ENCODE peak calls at places on chromosome 7, in nine cellular contexts. One of them, this sample, is unnamed. For H3K27me3, the result is how much of the 10 kb centered on the place peaks cover.

GRCh38 chr7:33511735-33512134 is 382.4 kb downstream of the BBS9 start:
- DNase-seq in fibroblast of lung: peak
- DNase-seq in breast epithelium: no peak
- DNase-seq in psoas muscle: no peak
- DNase-seq in GM23338: no peak
- DNase-seq in mesendoderm: no peak
- DNase-seq in K562: no peak
- DNase-seq in cardiac muscle cell: no peak
- DNase-seq in tibial artery: no peak
- DNase-seq in this sample: no peak

GRCh38 chr7:21850531-21851285 is 95.0 kb downstream of the CDCA7L start:
- DNase-seq in fibroblast of lung: peak
- DNase-seq in breast epithelium: no peak
- DNase-seq in mesendoderm: peak
- DNase-seq in psoas muscle: no peak
- DNase-seq in GM23338: no peak
- DNase-seq in tibial artery: no peak
- DNase-seq in cardiac muscle cell: no peak
- DNase-seq in K562: no peak
- DNase-seq in this sample: no peak

GRCh38 chr7:84117304-84117703 is 77.3 kb downstream of the SEMA3A start:
- DNase-seq in GM23338: peak
- DNase-seq in mesendoderm: no peak
- DNase-seq in breast epithelium: no peak
- DNase-seq in K562: no peak
- DNase-seq in cardiac muscle cell: no peak
- DNase-seq in fibroblast of lung: no peak
- DNase-seq in psoas muscle: no peak
- DNase-seq in tibial artery: no peak
- DNase-seq in this sample: no peak

GRCh38 chr7:88661921-88662320 is 97.6 kb upstream of the ZNF804B start:
- DNase-seq in fibroblast of lung: no peak
- DNase-seq in cardiac muscle cell: no peak
- DNase-seq in tibial artery: no peak
- DNase-seq in breast epithelium: no peak
- DNase-seq in K562: no peak
- DNase-seq in GM23338: no peak
- DNase-seq in mesendoderm: no peak
- DNase-seq in psoas muscle: no peak
- DNase-seq in this sample: no peak

GRCh38 chr7:40978047-40978446 is 724.8 kb downstream of the INHBA start:
- DNase-seq in tibial artery: no peak
- DNase-seq in breast epithelium: no peak
- DNase-seq in cardiac muscle cell: peak
- DNase-seq in K562: no peak
- DNase-seq in fibroblast of lung: peak
- DNase-seq in psoas muscle: no peak
- DNase-seq in GM23338: no peak
- DNase-seq in mesendoderm: no peak
- DNase-seq in this sample: no peak

GRCh38 chr7:22153427-22154106 is 203.4 kb downstream of the RAPGEF5 start:
- DNase-seq in cardiac muscle cell: no peak
- DNase-seq in breast epithelium: no peak
- DNase-seq in fibroblast of lung: no peak
- DNase-seq in K562: no peak
- DNase-seq in psoas muscle: no peak
- DNase-seq in GM23338: peak
- DNase-seq in tibial artery: no peak
- DNase-seq in mesendoderm: peak
- DNase-seq in this sample: no peak

GRCh38 chr7:36151921-36152755 is 916 bp upstream of the EEPD1 start:
- DNase-seq in fibroblast of lung: no peak
- DNase-seq in GM23338: no peak
- DNase-seq in cardiac muscle cell: no peak
- DNase-seq in breast epithelium: no peak
- DNase-seq in mesendoderm: no peak
- DNase-seq in K562: no peak
- DNase-seq in tibial artery: no peak
- DNase-seq in psoas muscle: no peak
- DNase-seq in this sample: peak

GRCh38 chr7:1540391-1541271 is 10.1 kb downstream of the MAFK start:
- DNase-seq in psoas muscle: no peak
- DNase-seq in mesendoderm: no peak
- DNase-seq in fibroblast of lung: no peak
- DNase-seq in K562: no peak
- DNase-seq in tibial artery: peak
- DNase-seq in GM23338: peak
- DNase-seq in cardiac muscle cell: no peak
- DNase-seq in breast epithelium: no peak
- DNase-seq in this sample: no peak

GRCh38 chr7:48094861-48095293 is 5.8 kb downstream of the UPP1 start:
- DNase-seq in mesendoderm: peak
- DNase-seq in cardiac muscle cell: no peak
- DNase-seq in GM23338: no peak
- DNase-seq in breast epithelium: no peak
- DNase-seq in tibial artery: no peak
- DNase-seq in K562: no peak
- DNase-seq in fibroblast of lung: peak
- DNase-seq in psoas muscle: no peak
- DNase-seq in this sample: no peak

GRCh38 chr7:29113384-29114102 is 32.8 kb downstream of the CPVL start:
- DNase-seq in mesendoderm: peak
- DNase-seq in K562: peak
- DNase-seq in breast epithelium: peak
- DNase-seq in fibroblast of lung: peak
- DNase-seq in psoas muscle: no peak
- DNase-seq in tibial artery: no peak
- DNase-seq in cardiac muscle cell: peak
- DNase-seq in GM23338: peak
- DNase-seq in this sample: peak

DNA sequence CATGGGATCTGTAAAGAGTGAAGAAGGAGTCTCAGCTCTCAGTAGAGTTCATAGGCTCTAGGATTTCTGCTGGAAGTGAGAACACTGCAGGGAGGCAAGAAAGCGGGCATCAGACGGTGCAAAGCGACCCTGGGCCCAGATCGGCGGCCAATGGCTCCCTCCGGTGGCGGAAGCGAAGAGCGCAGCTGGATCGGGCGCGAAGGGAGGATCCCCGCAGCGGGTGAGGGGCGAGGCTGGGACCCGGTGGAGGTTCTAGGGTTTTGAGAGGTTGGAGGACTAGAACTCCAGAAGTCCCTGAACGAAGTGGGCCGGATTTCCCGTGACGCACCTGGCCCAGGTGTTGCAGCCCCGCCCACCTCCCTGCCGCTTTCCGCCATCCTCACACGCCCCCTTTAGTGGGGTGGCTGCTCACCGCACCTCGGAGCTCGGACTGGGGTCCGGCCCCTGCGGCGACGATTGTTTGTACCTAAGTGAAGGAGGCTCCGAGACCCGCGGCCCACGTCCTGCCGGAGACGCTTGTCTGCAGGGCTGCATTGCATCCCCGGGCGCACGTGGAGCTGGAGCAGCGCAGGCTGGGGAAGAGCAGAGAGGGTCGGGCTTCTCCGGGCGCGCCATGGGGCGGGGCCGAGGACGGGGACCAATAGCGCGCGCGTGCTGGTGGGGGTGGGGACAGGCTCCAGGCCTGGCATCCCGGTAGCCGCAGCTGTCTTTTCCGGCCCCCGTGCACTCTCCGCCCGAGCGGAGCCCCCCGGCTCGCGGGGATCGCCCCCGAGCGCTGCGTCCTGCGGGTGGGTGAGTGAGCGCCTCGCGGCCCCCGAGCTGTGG is at the start of gene SLC12A9:
- DNase-seq in breast epithelium: peak
- DNase-seq in GM23338: peak
- DNase-seq in psoas muscle: peak
- DNase-seq in mesendoderm: peak
- DNase-seq in K562: peak
- DNase-seq in fibroblast of lung: peak
- DNase-seq in cardiac muscle cell: peak
- DNase-seq in tibial artery: peak
- DNase-seq in this sample: peak
- H3K4me3 ChIP-seq in breast epithelium: peak
- H3K4me3 ChIP-seq in GM23338: peak
- H3K4me3 ChIP-seq in psoas muscle: peak
- H3K4me3 ChIP-seq in mesendoderm: peak
- H3K4me3 ChIP-seq in K562: peak
- H3K4me3 ChIP-seq in fibroblast of lung: peak
- H3K4me3 ChIP-seq in cardiac muscle cell: peak
- H3K4me3 ChIP-seq in tibial artery: peak
- H3K4me3 ChIP-seq in this sample: peak

GRCh38 chr7:106175507-106175906 is 63.4 kb upstream of the SYPL1 start:
- DNase-seq in tibial artery: no peak
- DNase-seq in psoas muscle: no peak
- DNase-seq in breast epithelium: no peak
- DNase-seq in fibroblast of lung: no peak
- DNase-seq in K562: no peak
- DNase-seq in cardiac muscle cell: no peak
- DNase-seq in mesendoderm: no peak
- DNase-seq in GM23338: no peak
- DNase-seq in this sample: no peak

GRCh38 chr7:106177738-106178592 is 65.9 kb upstream of the SYPL1 start:
- DNase-seq in breast epithelium: no peak
- DNase-seq in mesendoderm: no peak
- DNase-seq in GM23338: no peak
- DNase-seq in psoas muscle: peak
- DNase-seq in cardiac muscle cell: no peak
- DNase-seq in tibial artery: no peak
- DNase-seq in K562: no peak
- DNase-seq in fibroblast of lung: no peak
- DNase-seq in this sample: no peak

GRCh38 chr7:106178593-106179134 is 66.6 kb upstream of the SYPL1 start:
- DNase-seq in psoas muscle: no peak
- DNase-seq in GM23338: no peak
- DNase-seq in tibial artery: no peak
- DNase-seq in fibroblast of lung: peak
- DNase-seq in breast epithelium: no peak
- DNase-seq in cardiac muscle cell: no peak
- DNase-seq in K562: peak
- DNase-seq in mesendoderm: peak
- DNase-seq in this sample: no peak

GRCh38 chr7:106176414-106177294 is 64.5 kb upstream of the SYPL1 start:
- DNase-seq in breast epithelium: peak
- DNase-seq in GM23338: peak
- DNase-seq in cardiac muscle cell: peak
- DNase-seq in K562: peak
- DNase-seq in mesendoderm: peak
- DNase-seq in tibial artery: peak
- DNase-seq in psoas muscle: peak
- DNase-seq in fibroblast of lung: peak
- DNase-seq in this sample: peak

DNA sequence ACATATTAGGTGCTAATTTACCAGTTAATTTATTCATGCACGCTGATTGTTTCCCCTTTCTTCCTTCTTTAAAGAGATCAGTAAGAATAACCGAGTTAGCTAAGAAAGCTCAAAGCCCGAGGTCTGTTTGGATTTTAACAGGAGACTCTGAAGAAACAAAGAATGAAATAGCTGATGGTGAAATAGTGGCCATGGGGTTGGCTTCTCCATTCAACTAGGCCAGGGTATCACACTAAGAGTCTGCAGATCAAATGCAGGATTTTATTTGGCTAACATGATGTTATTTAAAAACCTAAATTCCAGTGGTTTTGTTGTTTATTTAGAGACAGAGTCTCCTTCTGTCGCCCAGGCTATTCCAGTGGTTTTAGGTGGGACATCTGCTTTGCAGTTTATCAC is 65.2 kb upstream of the SYPL1 start:
- DNase-seq in K562: no peak
- DNase-seq in tibial artery: no peak
- DNase-seq in GM23338: no peak
- DNase-seq in cardiac muscle cell: no peak
- DNase-seq in psoas muscle: no peak
- DNase-seq in fibroblast of lung: no peak
- DNase-seq in breast epithelium: no peak
- DNase-seq in mesendoderm: no peak
- DNase-seq in this sample: no peak
- H3K27ac ChIP-seq in K562: no peak
- H3K27ac ChIP-seq in tibial artery: peak
- H3K27ac ChIP-seq in GM23338: no peak
- H3K27ac ChIP-seq in cardiac muscle cell: no peak
- H3K27ac ChIP-seq in psoas muscle: peak
- H3K27ac ChIP-seq in fibroblast of lung: no peak
- H3K27ac ChIP-seq in breast epithelium: peak
- H3K27ac ChIP-seq in mesendoderm: no peak
- H3K27ac ChIP-seq in this sample: no peak

GRCh38 chr7:27123477-27124053 is 7.0 kb downstream of the HOXA4 start:
- DNase-seq in tibial artery: no peak
- DNase-seq in cardiac muscle cell: no peak
- DNase-seq in fibroblast of lung: no peak
- DNase-seq in GM23338: peak
- DNase-seq in K562: no peak
- DNase-seq in mesendoderm: no peak
- DNase-seq in psoas muscle: no peak
- DNase-seq in breast epithelium: peak
- DNase-seq in this sample: no peak
- H3K27me3 ChIP-seq in tibial artery: under half
- H3K27me3 ChIP-seq in cardiac muscle cell: half or more
- H3K27me3 ChIP-seq in fibroblast of lung: under half
- H3K27me3 ChIP-seq in GM23338: half or more
- H3K27me3 ChIP-seq in K562: under half
- H3K27me3 ChIP-seq in mesendoderm: half or more
- H3K27me3 ChIP-seq in psoas muscle: under half
- H3K27me3 ChIP-seq in breast epithelium: under half
- H3K27me3 ChIP-seq in this sample: under half

GRCh38 chr7:75913437-75913836 is 1.5 kb upstream of the POR start:
- DNase-seq in mesendoderm: no peak
- DNase-seq in cardiac muscle cell: no peak
- DNase-seq in psoas muscle: no peak
- DNase-seq in GM23338: no peak
- DNase-seq in breast epithelium: no peak
- DNase-seq in fibroblast of lung: no peak
- DNase-seq in tibial artery: no peak
- DNase-seq in K562: no peak
- DNase-seq in this sample: no peak

GRCh38 chr7:75914655-75915415 is at the start of gene POR:
- DNase-seq in fibroblast of lung: peak
- DNase-seq in breast epithelium: peak
- DNase-seq in tibial artery: peak
- DNase-seq in GM23338: peak
- DNase-seq in cardiac muscle cell: peak
- DNase-seq in mesendoderm: peak
- DNase-seq in psoas muscle: peak
- DNase-seq in K562: peak
- DNase-seq in this sample: peak

GRCh38 chr7:75916259-75916658 is 1.3 kb downstream of the POR start:
- DNase-seq in breast epithelium: no peak
- DNase-seq in fibroblast of lung: no peak
- DNase-seq in tibial artery: no peak
- DNase-seq in GM23338: no peak
- DNase-seq in cardiac muscle cell: no peak
- DNase-seq in mesendoderm: no peak
- DNase-seq in K562: no peak
- DNase-seq in psoas muscle: no peak
- DNase-seq in this sample: no peak

GRCh38 chr7:75915416-75916156 is 631 bp downstream of the POR start:
- DNase-seq in cardiac muscle cell: no peak
- DNase-seq in GM23338: peak
- DNase-seq in psoas muscle: peak
- DNase-seq in mesendoderm: no peak
- DNase-seq in breast epithelium: no peak
- DNase-seq in K562: peak
- DNase-seq in fibroblast of lung: peak
- DNase-seq in tibial artery: peak
- DNase-seq in this sample: peak

GRCh38 chr7:75914169-75914654 is 743 bp upstream of the POR start:
- DNase-seq in fibroblast of lung: no peak
- DNase-seq in cardiac muscle cell: no peak
- DNase-seq in tibial artery: peak
- DNase-seq in GM23338: peak
- DNase-seq in K562: peak
- DNase-seq in psoas muscle: no peak
- DNase-seq in breast epithelium: peak
- DNase-seq in mesendoderm: no peak
- DNase-seq in this sample: no peak
- H3K4me3 ChIP-seq in fibroblast of lung: peak
- H3K4me3 ChIP-seq in cardiac muscle cell: peak
- H3K4me3 ChIP-seq in tibial artery: peak
- H3K4me3 ChIP-seq in GM23338: peak
- H3K4me3 ChIP-seq in K562: peak
- H3K4me3 ChIP-seq in psoas muscle: peak
- H3K4me3 ChIP-seq in breast epithelium: peak
- H3K4me3 ChIP-seq in mesendoderm: peak
- H3K4me3 ChIP-seq in this sample: peak

This sample was measured in small intestine.